ENCODE peak calls at places on chromosome 1, in nine cellular contexts. P is activated CD4-positive, CD25-positive, alpha-beta regulatory T cell treated with anti-CD3 and anti-CD28 coated beads, Interleukin-2, amount 50 U/mL, for 72 hours; F is stimulated activated CD8-positive, alpha-beta memory T cell treated with anti-CD3 and anti-CD28 coated beads, Interleukin-15, amount 100 ng/mL, for 24 hours; A is activated naive CD4-positive, alpha-beta T cell; V is NCI-H748 treated with DMSO at 0.1 percent for 48 hours; G is HT-29; Y is RPMI8226; N is GM10248; Z is AG08396. D is an unnamed sample.

GRCh38 chr1:93683234-93683633 is 1.6 kb upstream of the BCAR3 start:
- DNase-seq in Y (no peak), F (no peak), G (no peak), A (no peak), V (no peak), N (no peak), Z (no peak), P (no peak), D (no peak)

GRCh38 chr1:28913786-28914227 is 562 bp upstream of the EPB41 start:
- DNase-seq in Y (no peak), G (no peak), V (no peak), F (no peak), P (no peak), Z (no peak), N (no peak), A (no peak), D (no peak)

GRCh38 chr1:173112129-173112528 is 61.4 kb upstream of the TNFSF18 start:
- DNase-seq in Y (peak), A (no peak), G (no peak), F (no peak), V (no peak), Z (no peak), N (peak), P (no peak), D (no peak)

GRCh38 chr1:202291961-202292712 is 49.6 kb downstream of the UBE2T start:
- DNase-seq in N (no peak), A (no peak), G (no peak), V (no peak), F (no peak), Y (peak), P (no peak), Z (peak), D (no peak)

GRCh38 chr1:244339776-244340175 is 111.9 kb downstream of the ADSS2 start:
- DNase-seq in N (no peak), A (no peak), G (no peak), Z (no peak), P (no peak), V (no peak), F (no peak), Y (no peak), D (no peak)

GRCh38 chr1:247883346-247883745 is 12.0 kb upstream of the OR2W3 start:
- DNase-seq in N (no peak), F (no peak), V (no peak), A (no peak), G (no peak), Y (no peak), P (no peak), Z (no peak), D (no peak)

GRCh38 chr1:207698822-207699483 is 52.9 kb upstream of the CD46 start:
- DNase-seq in V (no peak), G (peak), N (no peak), F (no peak), A (no peak), P (peak), Z (peak), Y (peak), D (peak)

GRCh38 chr1:225817611-225818061 is 7.7 kb downstream of the EPHX1 start:
- DNase-seq in A (no peak), Z (peak), N (no peak), Y (peak), P (no peak), F (no peak), V (no peak), G (peak), D (peak)

GRCh38 chr1:183270541-183271141 is 84.6 kb downstream of the LAMC2 start:
- DNase-seq in V (no peak), A (no peak), F (no peak), Z (peak), Y (no peak), N (no peak), P (no peak), G (no peak), D (no peak)

GRCh38 chr1:115164484-115164883 is 75.2 kb upstream of the TSPAN2 start:
- DNase-seq in P (no peak), Z (no peak), G (no peak), A (no peak), V (no peak), Y (no peak), N (no peak), F (no peak), D (no peak)

GRCh38 chr1:108605633-108606032 is 45.7 kb downstream of the EEIG2 start:
- DNase-seq in G (no peak), P (no peak), A (no peak), Z (no peak), V (no peak), Y (no peak), N (no peak), F (no peak), D (no peak)

D was measured in small intestine.